ENCODE peak calls at places on chromosomes 16 and 17, in four cellular contexts. L is K562, C is GM12878, B is HepG2. R is an unnamed sample. For H3K79me2, the result is how much of the 10 kb centered on the place peaks cover.

GRCh38 chr16:1027416-1027815 is 45.1 kb upstream of the SSTR5 start:
- DNase-seq in L (no peak), C (no peak), B (no peak), R (no peak)

GRCh38 chr17:18270851-18271170 is 10.3 kb downstream of the MIEF2 start:
- DNase-seq in L (no peak), C (no peak), B (no peak), R (no peak)

GRCh38 chr16:2933136-2933535 is 21.4 kb downstream of the FLYWCH1 start:
- DNase-seq in L (no peak), C (no peak), B (no peak), R (no peak)

GRCh38 chr16:81251871-81252270 is 13.4 kb downstream of the BCO1 start:
- DNase-seq in L (no peak), C (no peak), B (no peak), R (no peak)

GRCh38 chr16:89595330-89596060 is 17.9 kb upstream of the DPEP1 start:
- DNase-seq in L (no peak), C (no peak), B (no peak), R (no peak)

GRCh38 chr16:1998852-1999801 is 9.4 kb downstream of the SYNGR3 start:
- DNase-seq in L (no peak), C (no peak), B (no peak), R (no peak)

GRCh38 chr16:5965321-5965720 is 867.7 kb upstream of the EEF2KMT start:
- DNase-seq in L (no peak), C (no peak), B (no peak), R (no peak)

GRCh38 chr17:56087199-56087598 is 66.1 kb upstream of the ANKFN1 start:
- DNase-seq in L (no peak), C (no peak), B (no peak), R (no peak)

GRCh38 chr17:43170140-43170765 is 761 bp upstream of the NBR1 start:
- DNase-seq in L (peak), C (peak), B (peak), R (peak)

GRCh38 chr17:49926886-49927285 is 42.1 kb upstream of the DLX4 start:
- DNase-seq in L (peak), C (no peak), B (no peak), R (no peak)

GRCh38 chr17:236641-237405 is 55.4 kb upstream of the DOC2B start:
- DNase-seq in L (no peak), C (no peak), B (no peak), R (no peak)

GRCh38 chr16:75433732-75434413 is 570 bp upstream of the CFDP1 start:
- DNase-seq in L (peak), C (no peak), B (peak), R (peak)

GRCh38 chr16:23132921-23133532 is 16.2 kb downstream of the USP31 start:
- DNase-seq in L (no peak), C (no peak), B (no peak), R (no peak)

GRCh38 chr16:56419740-56420548 is 5.4 kb downstream of the AMFR start:
- DNase-seq in L (no peak), C (no peak), B (peak), R (peak)

GRCh38 chr17:62968445-62968923 is 2.4 kb downstream of the TANC2 start:
- DNase-seq in L (peak), C (peak), B (peak), R (peak)

GRCh38 chr17:43526886-43527648 is 19.1 kb downstream of the ETV4 start:
- DNase-seq in L (no peak), C (no peak), B (no peak), R (no peak)

GRCh38 chr17:46742539-46743270 is 75.8 kb downstream of the WNT3 start:
- DNase-seq in L (peak), C (no peak), B (no peak), R (no peak)

GRCh38 chr17:75712480-75712879 is 8.8 kb upstream of the ITGB4 start:
- DNase-seq in L (no peak), C (no peak), B (no peak), R (no peak)

GRCh38 chr17:62725791-62726249 is 82.3 kb downstream of the MARCHF10 start:
- DNase-seq in L (no peak), C (no peak), B (peak), R (no peak)

GRCh38 chr17:61981323-61981722 is 53.5 kb upstream of the INTS2 start:
- DNase-seq in L (no peak), C (no peak), B (no peak), R (no peak)

GRCh38 chr17:6752068-6752909 is 3.6 kb upstream of the XAF1 start:
- DNase-seq in L (no peak), C (no peak), B (peak), R (no peak)

GRCh38 chr16:19781196-19781595 is 63.1 kb downstream of the IQCK start:
- DNase-seq in L (no peak), C (no peak), B (no peak), R (no peak)

GRCh38 chr17:43939886-43940285 is 2.4 kb downstream of the PPY start:
- DNase-seq in L (no peak), C (no peak), B (no peak), R (no peak)

GRCh38 chr17:81257533-81257932 is 18.4 kb downstream of the NDUFAF8 start:
- DNase-seq in L (no peak), C (no peak), B (no peak), R (no peak)

GRCh38 chr17:40451420-40451819 is 8.2 kb downstream of the IGFBP4 start:
- DNase-seq in L (no peak), C (no peak), B (no peak), R (no peak)
- TF ChIP-seq JUNB in L (no peak), C (no peak), B (no peak), R (no peak)

GRCh38 chr16:64397945-64398508 is 723.8 kb downstream of the CDH11 start:
- DNase-seq in L (no peak), C (no peak), B (no peak), R (no peak)
- H3K79me2 ChIP-seq in L (under half), C (under half), B (under half), R (under half)

GRCh38 chr16:35685085-35685484 is 2225.7 kb downstream of the TP53TG3F start:
- DNase-seq in L (no peak), C (no peak), B (no peak), R (no peak)
- TF ChIP-seq CREB1 in L (no peak), C (no peak), B (no peak), R (no peak)

GRCh38 chr17:78012428-78012827 is 53.9 kb downstream of the TNRC6C start:
- DNase-seq in L (no peak), C (no peak), B (no peak), R (no peak)

GRCh38 chr17:78005452-78006171 is 47.1 kb downstream of the TNRC6C start:
- DNase-seq in L (no peak), C (no peak), B (no peak), R (no peak)

GRCh38 chr17:78006338-78006737 is 47.8 kb downstream of the TNRC6C start:
- DNase-seq in L (no peak), C (no peak), B (no peak), R (no peak)

GRCh38 chr17:78010759-78011158 is 52.3 kb downstream of the TNRC6C start:
- DNase-seq in L (no peak), C (no peak), B (no peak), R (no peak)

DNA sequence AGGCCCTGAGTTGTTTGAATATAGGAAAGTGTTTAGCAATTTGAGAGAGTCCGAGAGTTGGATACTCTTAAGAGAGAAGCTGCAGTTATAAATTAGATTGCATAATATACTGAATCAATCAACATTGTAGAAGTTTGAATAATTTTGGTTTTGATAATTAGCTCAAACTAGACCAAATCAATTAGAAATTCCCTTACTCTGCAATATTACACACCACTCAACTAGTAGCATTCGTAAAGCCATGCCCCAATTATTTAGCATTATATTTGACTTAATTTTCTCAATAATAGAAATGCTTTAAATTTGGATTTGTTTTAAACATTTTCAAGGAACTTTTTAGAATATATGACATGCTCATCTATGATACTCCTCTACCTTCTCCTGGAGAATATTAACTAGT is 49.2 kb downstream of the TNRC6C start:
- DNase-seq in L (no peak), C (no peak), B (no peak), R (no peak)
- TF ChIP-seq JUNB in L (no peak), C (no peak), B (no peak), R (no peak)

GRCh38 chr17:74430706-74431567 is 951 bp upstream of the GPRC5C start:
- DNase-seq in L (peak), C (peak), B (peak), R (peak)

GRCh38 chr17:74432484-74433391 is 850 bp downstream of the GPRC5C start:
- DNase-seq in L (no peak), C (no peak), B (no peak), R (peak)

GRCh38 chr17:74431568-74432483 is at the start of gene GPRC5C:
- DNase-seq in L (peak), C (no peak), B (peak), R (peak)

GRCh38 chr17:74435775-74436359 is 4.0 kb downstream of the GPRC5C start:
- DNase-seq in L (no peak), C (no peak), B (no peak), R (no peak)

GRCh38 chr17:74433421-74434121 is 1.7 kb downstream of the GPRC5C start:
- DNase-seq in L (peak), C (no peak), B (peak), R (peak)
- H3K79me2 ChIP-seq in L (under half), C (under half), B (half or more), R (under half)

GRCh38 chr16:4689091-4689671 is 4.2 kb upstream of the NUDT16L1 start:
- DNase-seq in L (no peak), C (no peak), B (no peak), R (no peak)

GRCh38 chr16:4687416-4687815 is 5.9 kb upstream of the NUDT16L1 start:
- DNase-seq in L (no peak), C (no peak), B (no peak), R (no peak)

GRCh38 chr16:4688674-4689045 is 4.7 kb upstream of the NUDT16L1 start:
- DNase-seq in L (no peak), C (no peak), B (no peak), R (no peak)

GRCh38 chr16:4686497-4687210 is 6.7 kb upstream of the NUDT16L1 start:
- DNase-seq in L (no peak), C (no peak), B (no peak), R (no peak)

GRCh38 chr16:4687946-4688673 is 5.3 kb upstream of the NUDT16L1 start:
- DNase-seq in L (no peak), C (no peak), B (no peak), R (no peak)
- TF ChIP-seq CREB1 in L (no peak), C (no peak), B (no peak), R (no peak)

DNA sequence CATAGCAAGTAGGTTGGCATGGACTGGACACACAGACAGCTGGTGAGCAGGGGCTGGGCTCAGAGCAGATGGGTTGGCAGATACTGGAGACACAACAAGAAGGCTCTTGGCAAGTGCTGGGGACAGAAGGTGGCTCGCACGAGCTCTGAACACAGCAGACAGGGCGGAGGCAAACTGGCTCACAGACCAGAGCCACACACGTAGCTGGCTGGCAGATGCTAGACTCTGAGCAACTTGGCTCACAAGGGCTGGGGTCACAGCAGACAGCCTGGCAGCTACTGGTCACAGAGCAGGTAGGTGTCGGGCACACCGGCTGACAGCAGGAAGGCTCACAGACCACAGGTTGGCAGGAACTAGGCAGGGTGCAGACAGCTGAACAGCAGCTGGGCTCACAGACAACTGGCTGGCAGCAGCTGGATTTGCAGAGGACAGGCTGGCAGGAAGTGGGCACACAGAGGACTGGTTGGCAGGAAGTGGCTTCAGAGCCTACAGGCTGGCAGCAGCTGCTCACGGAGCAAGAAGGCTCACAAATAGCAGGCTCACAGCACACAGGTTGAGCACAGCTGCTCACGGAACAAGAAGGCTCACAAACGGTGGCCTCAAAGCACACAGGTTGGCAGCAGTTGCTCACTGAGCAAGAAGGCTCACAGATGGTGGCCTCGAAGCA is 725 bp downstream of the KRTAP16-1 start:
- DNase-seq in L (no peak), C (peak), B (no peak), R (no peak)
- TF ChIP-seq JUNB in L (no peak), C (no peak), B (no peak), R (no peak)

DNA sequence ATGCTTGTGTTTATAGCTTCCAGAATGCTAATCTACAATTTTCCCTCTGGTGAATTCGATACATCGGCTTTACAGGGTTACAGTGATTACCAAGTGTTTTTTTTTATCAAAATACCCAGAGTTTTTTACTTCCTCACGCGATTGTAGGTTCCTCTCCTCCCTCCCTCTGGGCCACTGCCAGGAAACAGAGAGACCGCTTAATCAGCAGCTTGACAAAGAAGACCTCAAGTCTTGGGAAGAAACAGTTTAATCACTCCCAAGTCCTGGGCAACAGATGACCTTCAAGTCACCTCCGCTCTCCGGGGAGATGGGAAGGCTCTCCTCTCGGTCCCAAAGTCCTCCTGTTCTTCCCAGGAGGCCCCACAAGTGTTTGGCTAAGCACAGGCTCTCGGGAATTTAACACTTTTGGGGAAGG is 23.5 kb downstream of the SMTNL2 start:
- DNase-seq in L (peak), C (no peak), B (no peak), R (no peak)
- H3K79me2 ChIP-seq in L (under half), C (under half), B (under half), R (under half)

GRCh38 chr17:79777844-79778503 is at the start of gene CBX2:
- DNase-seq in L (peak), C (no peak), B (peak), R (peak)

GRCh38 chr17:79777166-79777843 is 643 bp upstream of the CBX2 start:
- DNase-seq in L (peak), C (no peak), B (peak), R (peak)

GRCh38 chr17:79779088-79779529 is 1.2 kb downstream of the CBX2 start:
- DNase-seq in L (peak), C (no peak), B (no peak), R (no peak)

GRCh38 chr17:79779661-79780365 is 1.9 kb downstream of the CBX2 start:
- DNase-seq in L (no peak), C (no peak), B (no peak), R (no peak)

DNA sequence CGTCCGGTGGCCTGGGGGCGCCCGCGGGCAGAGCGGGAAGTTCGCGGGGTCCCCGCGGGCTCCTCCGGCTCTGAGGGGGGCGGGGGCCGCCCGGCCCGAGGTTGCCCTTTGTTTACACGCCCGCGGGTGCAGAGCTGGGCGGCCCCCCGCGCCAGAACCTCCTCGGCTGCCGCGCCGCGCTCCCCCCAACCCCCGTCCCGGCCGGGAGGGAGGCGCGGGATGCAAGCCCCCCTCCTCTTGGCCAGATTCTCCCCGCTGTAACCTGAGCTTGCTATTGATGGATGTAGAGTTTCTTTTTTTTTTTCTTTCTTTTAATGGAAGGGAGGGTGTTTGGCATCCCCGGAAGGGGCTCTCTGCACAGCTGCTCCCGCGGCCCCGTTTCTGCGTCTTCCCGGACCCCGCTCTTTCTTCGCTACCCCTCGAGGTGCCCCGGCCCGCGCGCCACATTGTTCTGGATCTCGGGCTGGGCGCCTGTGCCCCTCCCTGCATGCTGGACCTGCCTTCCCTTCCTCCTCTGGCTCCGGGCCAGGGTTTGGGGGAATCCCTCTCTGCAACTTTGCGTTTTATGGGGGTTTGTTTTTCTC is 648 bp downstream of the CBX2 start:
- DNase-seq in L (peak), C (no peak), B (no peak), R (peak)
- TF ChIP-seq CREB1 in L (no peak), C (no peak), B (no peak), R (peak)

DNA sequence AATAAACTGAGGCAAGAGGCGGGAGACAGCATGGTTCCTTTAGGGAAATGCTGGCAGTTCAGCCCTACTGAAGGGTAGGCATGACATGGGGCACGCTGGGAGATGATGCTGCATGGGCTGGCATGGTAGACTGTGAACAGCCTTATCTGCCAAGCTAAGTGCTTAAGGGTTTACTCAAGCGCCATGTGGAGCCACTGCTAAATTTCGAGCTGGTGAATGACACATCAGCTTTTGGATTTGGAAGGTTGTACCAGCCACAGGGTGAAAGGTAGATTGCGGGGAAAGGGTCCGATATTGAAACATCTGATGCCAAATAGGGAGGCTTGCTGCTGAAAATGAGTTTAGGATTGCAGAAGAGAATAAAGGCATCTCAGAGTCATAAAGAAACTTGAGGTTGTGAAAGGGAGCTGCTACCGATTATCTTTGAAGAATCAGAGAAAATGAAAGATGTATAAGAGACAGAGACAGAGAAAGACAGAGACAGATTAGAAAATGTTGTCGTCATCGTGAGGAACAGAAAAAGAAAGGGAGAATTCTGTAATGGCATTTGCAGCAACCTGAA is 16.4 kb downstream of the PIK3R5 start:
- DNase-seq in L (no peak), C (no peak), B (no peak), R (no peak)
- TF ChIP-seq JUNB in L (no peak), C (peak), B (no peak), R (no peak)